ENCODE peak calls at places on chromosome 20, in six cellular contexts. One of them, this sample, is unnamed.

GRCh38 chr20:1761116-1761515 is 103.5 kb upstream of the SIRPG start:
- DNase-seq in HCT116: peak
- DNase-seq in heart left ventricle: no peak
- DNase-seq in right lobe of liver: no peak
- DNase-seq in body of pancreas: no peak
- DNase-seq in spleen: no peak
- DNase-seq in this sample: peak

GRCh38 chr20:61370841-61371303 is 118.8 kb downstream of the CDH4 start:
- DNase-seq in HCT116: no peak
- DNase-seq in heart left ventricle: no peak
- DNase-seq in right lobe of liver: no peak
- DNase-seq in body of pancreas: no peak
- DNase-seq in spleen: peak
- DNase-seq in this sample: no peak

GRCh38 chr20:30500829-30501440 is 756.5 kb upstream of the DEFB115 start:
- DNase-seq in HCT116: no peak
- DNase-seq in heart left ventricle: no peak
- DNase-seq in right lobe of liver: no peak
- DNase-seq in body of pancreas: no peak
- DNase-seq in spleen: no peak
- DNase-seq in this sample: no peak

GRCh38 chr20:31570021-31570463 is 35.0 kb upstream of the ID1 start:
- DNase-seq in HCT116: no peak
- DNase-seq in heart left ventricle: no peak
- DNase-seq in right lobe of liver: peak
- DNase-seq in body of pancreas: no peak
- DNase-seq in spleen: no peak
- DNase-seq in this sample: no peak

GRCh38 chr20:22385602-22386299 is 198.6 kb downstream of the FOXA2 start:
- DNase-seq in HCT116: no peak
- DNase-seq in heart left ventricle: no peak
- DNase-seq in right lobe of liver: no peak
- DNase-seq in body of pancreas: peak
- DNase-seq in spleen: no peak
- DNase-seq in this sample: no peak

GRCh38 chr20:53030061-53030460 is 57.9 kb downstream of the TSHZ2 start:
- DNase-seq in HCT116: no peak
- DNase-seq in heart left ventricle: no peak
- DNase-seq in right lobe of liver: no peak
- DNase-seq in body of pancreas: no peak
- DNase-seq in spleen: no peak
- DNase-seq in this sample: no peak

GRCh38 chr20:6026051-6026450 is 27.8 kb downstream of the LRRN4 start:
- DNase-seq in HCT116: no peak
- DNase-seq in heart left ventricle: no peak
- DNase-seq in right lobe of liver: no peak
- DNase-seq in body of pancreas: no peak
- DNase-seq in spleen: no peak
- DNase-seq in this sample: no peak

GRCh38 chr20:3123542-3123941 is 36.1 kb downstream of the FASTKD5 start:
- DNase-seq in HCT116: no peak
- DNase-seq in heart left ventricle: no peak
- DNase-seq in right lobe of liver: no peak
- DNase-seq in body of pancreas: no peak
- DNase-seq in spleen: no peak
- DNase-seq in this sample: no peak

GRCh38 chr20:9388826-9389187 is 125.6 kb upstream of the LAMP5 start:
- DNase-seq in HCT116: no peak
- DNase-seq in heart left ventricle: no peak
- DNase-seq in right lobe of liver: no peak
- DNase-seq in body of pancreas: no peak
- DNase-seq in spleen: no peak
- DNase-seq in this sample: no peak

GRCh38 chr20:49570828-49571552 is 3.1 kb upstream of the PTGIS start:
- DNase-seq in HCT116: no peak
- DNase-seq in heart left ventricle: no peak
- DNase-seq in right lobe of liver: peak
- DNase-seq in body of pancreas: no peak
- DNase-seq in spleen: no peak
- DNase-seq in this sample: no peak

GRCh38 chr20:10093087-10093591 is 58.4 kb downstream of the ANKEF1 start:
- DNase-seq in HCT116: no peak
- DNase-seq in heart left ventricle: no peak
- DNase-seq in right lobe of liver: no peak
- DNase-seq in body of pancreas: peak
- DNase-seq in spleen: no peak
- DNase-seq in this sample: peak

GRCh38 chr20:25090492-25091429 is 8.8 kb upstream of the VSX1 start:
- DNase-seq in HCT116: no peak
- DNase-seq in heart left ventricle: no peak
- DNase-seq in right lobe of liver: no peak
- DNase-seq in body of pancreas: no peak
- DNase-seq in spleen: peak
- DNase-seq in this sample: no peak

GRCh38 chr20:23165307-23165750 is 79.2 kb upstream of the CD93 start:
- DNase-seq in HCT116: no peak
- DNase-seq in heart left ventricle: no peak
- DNase-seq in right lobe of liver: peak
- DNase-seq in body of pancreas: no peak
- DNase-seq in spleen: no peak
- DNase-seq in this sample: no peak

GRCh38 chr20:48697845-48698491 is 129.8 kb downstream of the PREX1 start:
- DNase-seq in HCT116: no peak
- DNase-seq in heart left ventricle: peak
- DNase-seq in right lobe of liver: peak
- DNase-seq in body of pancreas: peak
- DNase-seq in spleen: peak
- DNase-seq in this sample: peak

GRCh38 chr20:13865825-13866351 is 81.1 kb downstream of the NDUFAF5 start:
- DNase-seq in HCT116: no peak
- DNase-seq in heart left ventricle: no peak
- DNase-seq in right lobe of liver: no peak
- DNase-seq in body of pancreas: no peak
- DNase-seq in spleen: no peak
- DNase-seq in this sample: no peak

GRCh38 chr20:21513881-21514540 is at the start of gene NKX2-2:
- DNase-seq in HCT116: no peak
- DNase-seq in heart left ventricle: no peak
- DNase-seq in right lobe of liver: peak
- DNase-seq in body of pancreas: no peak
- DNase-seq in spleen: no peak
- DNase-seq in this sample: no peak

GRCh38 chr20:3973705-3974104 is 41.7 kb downstream of the RNF24 start:
- DNase-seq in HCT116: no peak
- DNase-seq in heart left ventricle: no peak
- DNase-seq in right lobe of liver: no peak
- DNase-seq in body of pancreas: no peak
- DNase-seq in spleen: no peak
- DNase-seq in this sample: no peak

GRCh38 chr20:47540443-47541354 is 39.0 kb downstream of the NCOA3 start:
- DNase-seq in HCT116: peak
- DNase-seq in heart left ventricle: no peak
- DNase-seq in right lobe of liver: no peak
- DNase-seq in body of pancreas: no peak
- DNase-seq in spleen: no peak
- DNase-seq in this sample: no peak

GRCh38 chr20:38973546-38974120 is 11.5 kb downstream of the DHX35 start:
- DNase-seq in HCT116: no peak
- DNase-seq in heart left ventricle: peak
- DNase-seq in right lobe of liver: peak
- DNase-seq in body of pancreas: peak
- DNase-seq in spleen: no peak
- DNase-seq in this sample: no peak

GRCh38 chr20:32124916-32125454 is 15.5 kb downstream of the TM9SF4 start:
- DNase-seq in HCT116: no peak
- DNase-seq in heart left ventricle: no peak
- DNase-seq in right lobe of liver: peak
- DNase-seq in body of pancreas: no peak
- DNase-seq in spleen: no peak
- DNase-seq in this sample: no peak

DNA sequence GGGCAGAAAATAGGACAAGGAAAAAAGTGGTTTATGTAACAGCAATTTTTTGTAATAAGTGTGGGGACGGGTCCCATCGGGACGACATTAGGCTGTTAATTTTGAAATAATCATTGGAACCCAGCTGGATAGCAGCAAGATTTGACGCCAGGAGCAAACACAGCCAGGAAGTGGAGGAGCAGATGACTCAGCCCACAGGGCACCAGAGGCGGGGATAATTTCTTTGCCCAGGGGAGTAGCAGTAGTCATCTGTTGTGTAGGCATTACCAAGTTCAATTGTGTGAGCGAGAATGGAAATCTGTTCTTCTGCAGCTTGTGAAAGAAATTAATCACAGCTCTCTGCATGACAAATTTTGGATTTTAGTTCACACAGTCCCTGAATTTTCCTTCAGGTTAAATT is 22.6 kb upstream of the RIN2 start:
- DNase-seq in HCT116: peak
- DNase-seq in heart left ventricle: peak
- DNase-seq in right lobe of liver: no peak
- DNase-seq in body of pancreas: peak
- DNase-seq in spleen: no peak
- DNase-seq in this sample: peak
- TF ChIP-seq POLR2A in HCT116: no peak
- TF ChIP-seq POLR2A in heart left ventricle: no peak
- TF ChIP-seq POLR2A in right lobe of liver: no peak
- TF ChIP-seq POLR2A in body of pancreas: no peak
- TF ChIP-seq POLR2A in spleen: no peak
- TF ChIP-seq POLR2A in this sample: no peak

GRCh38 chr20:35286077-35286898 is 1.7 kb upstream of the EIF6 start:
- DNase-seq in HCT116: no peak
- DNase-seq in heart left ventricle: no peak
- DNase-seq in right lobe of liver: peak
- DNase-seq in body of pancreas: no peak
- DNase-seq in spleen: no peak
- DNase-seq in this sample: no peak

GRCh38 chr20:35285806-35286076 is 1.2 kb upstream of the EIF6 start:
- DNase-seq in HCT116: no peak
- DNase-seq in heart left ventricle: no peak
- DNase-seq in right lobe of liver: no peak
- DNase-seq in body of pancreas: no peak
- DNase-seq in spleen: no peak
- DNase-seq in this sample: no peak

GRCh38 chr20:35284992-35285805 is 627 bp upstream of the EIF6 start:
- DNase-seq in HCT116: no peak
- DNase-seq in heart left ventricle: no peak
- DNase-seq in right lobe of liver: no peak
- DNase-seq in body of pancreas: no peak
- DNase-seq in spleen: peak
- DNase-seq in this sample: no peak

GRCh38 chr20:35283441-35284266 is 918 bp downstream of the EIF6 start:
- DNase-seq in HCT116: no peak
- DNase-seq in heart left ventricle: no peak
- DNase-seq in right lobe of liver: no peak
- DNase-seq in body of pancreas: no peak
- DNase-seq in spleen: no peak
- DNase-seq in this sample: no peak

GRCh38 chr20:35284267-35284991 is at the start of gene EIF6:
- DNase-seq in HCT116: peak
- DNase-seq in heart left ventricle: peak
- DNase-seq in right lobe of liver: peak
- DNase-seq in body of pancreas: peak
- DNase-seq in spleen: peak
- DNase-seq in this sample: peak
- TF ChIP-seq POLR2A in HCT116: peak
- TF ChIP-seq POLR2A in heart left ventricle: peak
- TF ChIP-seq POLR2A in right lobe of liver: peak
- TF ChIP-seq POLR2A in body of pancreas: peak
- TF ChIP-seq POLR2A in spleen: no peak
- TF ChIP-seq POLR2A in this sample: peak

DNA sequence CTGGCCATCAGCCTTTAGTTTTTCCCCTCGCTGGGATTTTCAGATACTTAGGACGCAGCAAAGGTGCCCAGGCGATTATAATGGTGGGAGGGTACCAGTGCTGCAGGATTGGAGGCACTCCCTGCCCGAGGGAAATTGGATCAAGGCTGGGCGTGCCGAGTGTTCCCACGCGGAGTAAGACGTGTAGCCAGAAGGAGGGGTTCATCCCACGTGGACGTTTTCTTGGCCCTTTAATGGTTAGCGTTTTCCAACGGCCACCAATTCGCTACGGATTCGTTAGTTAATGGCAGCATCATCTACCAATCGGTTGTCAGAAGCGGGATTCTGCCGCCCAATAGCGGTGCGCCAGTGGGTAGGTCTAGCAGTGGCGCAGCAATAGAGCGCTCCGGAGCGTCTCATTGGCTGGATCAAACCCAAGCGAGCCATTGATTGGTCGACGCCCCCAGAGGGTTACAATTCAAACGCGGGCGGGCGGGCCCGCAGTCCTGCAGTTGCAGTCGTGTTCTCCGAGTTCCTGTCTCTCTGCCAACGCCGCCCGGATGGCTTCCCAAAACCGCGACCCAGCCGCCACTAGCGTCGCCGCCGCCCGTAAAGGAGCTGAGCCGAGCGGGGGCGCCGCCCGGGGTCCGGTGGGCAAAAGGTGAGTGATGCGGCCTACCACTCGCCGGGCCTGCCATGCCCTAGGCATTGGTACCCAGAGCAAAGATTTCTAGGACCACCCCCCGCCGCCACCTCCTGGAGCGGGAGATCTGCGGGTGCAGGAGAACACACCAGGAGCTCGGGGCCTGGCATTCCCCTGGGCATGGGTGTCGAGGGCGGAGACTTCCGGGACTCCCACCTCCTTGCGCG is at the start of gene UBE2C:
- DNase-seq in HCT116: peak
- DNase-seq in heart left ventricle: peak
- DNase-seq in right lobe of liver: peak
- DNase-seq in body of pancreas: peak
- DNase-seq in spleen: peak
- DNase-seq in this sample: peak
- TF ChIP-seq POLR2A in HCT116: peak
- TF ChIP-seq POLR2A in heart left ventricle: peak
- TF ChIP-seq POLR2A in right lobe of liver: no peak
- TF ChIP-seq POLR2A in body of pancreas: peak
- TF ChIP-seq POLR2A in spleen: no peak
- TF ChIP-seq POLR2A in this sample: peak

GRCh38 chr20:36629719-36630340 is 16.2 kb downstream of the SLA2 start:
- DNase-seq in HCT116: no peak
- DNase-seq in heart left ventricle: no peak
- DNase-seq in right lobe of liver: no peak
- DNase-seq in body of pancreas: no peak
- DNase-seq in spleen: peak
- DNase-seq in this sample: no peak

GRCh38 chr20:36631651-36632050 is 14.3 kb downstream of the SLA2 start:
- DNase-seq in HCT116: no peak
- DNase-seq in heart left ventricle: no peak
- DNase-seq in right lobe of liver: no peak
- DNase-seq in body of pancreas: no peak
- DNase-seq in spleen: no peak
- DNase-seq in this sample: no peak

GRCh38 chr20:36624925-36625324 is 19.3 kb downstream of the RAB5IF start:
- DNase-seq in HCT116: no peak
- DNase-seq in heart left ventricle: no peak
- DNase-seq in right lobe of liver: no peak
- DNase-seq in body of pancreas: no peak
- DNase-seq in spleen: no peak
- DNase-seq in this sample: no peak

GRCh38 chr20:36624068-36624813 is 18.7 kb downstream of the RAB5IF start:
- DNase-seq in HCT116: no peak
- DNase-seq in heart left ventricle: no peak
- DNase-seq in right lobe of liver: no peak
- DNase-seq in body of pancreas: peak
- DNase-seq in spleen: no peak
- DNase-seq in this sample: no peak

GRCh38 chr20:36628076-36628475 is 17.9 kb downstream of the SLA2 start:
- DNase-seq in HCT116: no peak
- DNase-seq in heart left ventricle: no peak
- DNase-seq in right lobe of liver: no peak
- DNase-seq in body of pancreas: no peak
- DNase-seq in spleen: no peak
- DNase-seq in this sample: no peak
- TF ChIP-seq POLR2A in HCT116: no peak
- TF ChIP-seq POLR2A in heart left ventricle: no peak
- TF ChIP-seq POLR2A in right lobe of liver: no peak
- TF ChIP-seq POLR2A in body of pancreas: no peak
- TF ChIP-seq POLR2A in spleen: no peak
- TF ChIP-seq POLR2A in this sample: no peak

This sample was measured in H54.